ENCODE peak calls at places on chromosomes 6 and 20, in five cellular contexts. Z is CD8-positive, alpha-beta T cell; F is kidney; I is fibroblast of lung; J is heart left ventricle. G is an unnamed sample. For H3K4me1, the result is how much of the 10 kb centered on the place peaks cover.

GRCh38 chr6:77837034-77837784 is 184.4 kb downstream of the MEI4 start:
- DNase-seq in Z (no peak), F (no peak), I (no peak), J (no peak), G (no peak)

GRCh38 chr6:170140129-170140528 is 150.7 kb downstream of the DLL1 start:
- DNase-seq in Z (no peak), F (no peak), I (no peak), J (no peak), G (no peak)

GRCh38 chr6:13462380-13463326 is 24.7 kb downstream of the GFOD1 start:
- DNase-seq in Z (no peak), F (no peak), I (peak), J (no peak), G (no peak)

GRCh38 chr6:45548657-45549515 is 171.2 kb upstream of the SUPT3H start:
- DNase-seq in Z (no peak), F (no peak), I (no peak), J (no peak), G (no peak)

GRCh38 chr6:312704-313485 is 20.6 kb downstream of the DUSP22 start:
- DNase-seq in Z (no peak), F (no peak), I (no peak), J (no peak), G (no peak)

GRCh38 chr20:17678295-17678694 is 3.7 kb downstream of the RRBP1 start:
- DNase-seq in Z (no peak), F (no peak), I (no peak), J (no peak), G (no peak)

GRCh38 chr20:38034108-38034649 is 633 bp downstream of the RPRD1B start:
- DNase-seq in Z (no peak), F (no peak), I (peak), J (no peak), G (no peak)

GRCh38 chr6:56312049-56312448 is 64.7 kb upstream of the COL21A1 start:
- DNase-seq in Z (no peak), F (no peak), I (no peak), J (no peak), G (no peak)

GRCh38 chr6:151015320-151015719 is 149.8 kb downstream of the MTHFD1L start:
- DNase-seq in Z (no peak), F (no peak), I (no peak), J (no peak), G (no peak)

GRCh38 chr20:31894980-31895675 is 24.7 kb downstream of the TTLL9 start:
- DNase-seq in Z (no peak), F (no peak), I (peak), J (peak), G (peak)

GRCh38 chr6:117389227-117390057 is 36.3 kb downstream of the ROS1 start:
- DNase-seq in Z (no peak), F (no peak), I (no peak), J (no peak), G (no peak)

GRCh38 chr6:37602360-37602759 is 95.3 kb downstream of the MDGA1 start:
- DNase-seq in Z (no peak), F (no peak), I (peak), J (no peak), G (no peak)

GRCh38 chr6:125201961-125202729 is 48.6 kb downstream of the TPD52L1 start:
- DNase-seq in Z (no peak), F (no peak), I (peak), J (no peak), G (peak)

GRCh38 chr6:159594750-159595117 is 98.3 kb downstream of the SOD2 start:
- DNase-seq in Z (no peak), F (no peak), I (peak), J (no peak), G (no peak)

GRCh38 chr6:27834384-27834783 is 77.8 kb downstream of the OR2B2 start:
- DNase-seq in Z (no peak), F (no peak), I (no peak), J (no peak), G (no peak)

GRCh38 chr6:28606424-28607391 is 81.0 kb downstream of the GPX5 start:
- DNase-seq in Z (peak), F (no peak), I (peak), J (no peak), G (no peak)

GRCh38 chr20:41080866-41081265 is 52.2 kb downstream of the TOP1 start:
- DNase-seq in Z (no peak), F (no peak), I (peak), J (no peak), G (no peak)

DNA sequence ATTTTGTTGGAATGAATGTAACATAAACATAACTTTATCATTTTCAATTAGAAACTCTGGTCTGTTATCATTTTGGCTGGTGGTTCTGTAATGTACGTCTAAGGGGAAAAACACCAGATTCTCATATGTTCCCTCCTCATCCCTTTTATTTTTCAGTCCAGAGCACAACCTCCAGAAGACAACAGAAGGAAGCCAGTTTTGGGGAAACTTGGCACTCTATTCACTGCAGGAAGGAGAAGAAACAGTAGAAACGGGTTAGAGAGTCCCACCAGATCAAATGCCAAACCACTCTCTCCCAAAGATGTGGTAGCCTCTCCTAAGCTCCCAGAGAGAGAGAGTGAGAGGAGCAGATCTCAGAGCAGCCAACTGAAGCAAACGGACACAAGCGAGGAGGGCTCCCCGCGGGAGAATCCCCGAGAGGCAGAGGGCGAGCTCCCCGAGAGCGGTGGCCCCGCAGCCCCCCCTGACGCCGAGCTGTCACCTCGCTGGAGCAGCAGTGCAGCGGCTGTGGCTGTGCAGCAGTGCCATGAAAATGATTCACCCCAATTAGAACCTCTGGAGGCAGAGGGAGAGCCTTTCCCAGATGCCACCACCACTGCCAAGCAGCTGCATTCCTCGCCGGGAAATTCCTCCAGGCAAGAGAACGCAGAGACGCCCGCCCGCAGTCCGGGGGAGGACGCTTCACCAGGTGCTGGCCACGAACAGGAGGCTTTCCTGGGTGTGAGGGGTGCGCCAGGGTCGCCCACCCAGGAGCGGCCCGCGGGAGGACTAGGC is 117.8 kb downstream of the RTN4IP1 start:
- DNase-seq in Z (peak), F (no peak), I (peak), J (no peak), G (peak)
- H3K4me1 ChIP-seq in Z (half or more), F (under half), I (under half), J (under half), G (half or more)

DNA sequence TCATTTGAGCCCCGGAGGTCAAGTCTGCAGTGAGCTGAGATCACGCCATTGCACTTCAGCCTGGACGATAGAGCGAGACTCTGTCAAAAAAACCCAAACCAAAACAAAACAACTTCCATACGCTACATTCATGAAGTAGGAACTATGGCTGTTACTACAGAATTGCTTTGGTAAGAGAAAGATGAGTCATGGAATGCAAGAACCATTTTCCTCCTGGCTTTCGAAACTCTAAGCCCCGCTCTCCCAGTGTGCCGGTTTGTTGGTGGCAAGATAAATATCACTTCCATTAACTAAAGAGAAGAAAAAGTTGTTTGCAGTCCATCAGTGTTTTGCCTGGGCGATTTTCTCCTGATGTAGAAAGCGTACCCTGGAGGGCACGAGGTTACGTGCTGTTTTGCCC is 61.3 kb downstream of the ZDHHC14 start:
- DNase-seq in Z (no peak), F (no peak), I (peak), J (no peak), G (no peak)
- TF ChIP-seq CTCF in Z (no peak), F (no peak), I (no peak), J (no peak), G (no peak)

GRCh38 chr6:108840919-108841318 is 7.3 kb upstream of the ARMC2 start:
- DNase-seq in Z (no peak), F (no peak), I (no peak), J (no peak), G (no peak)
- H3K4me1 ChIP-seq in Z (under half), F (under half), I (under half), J (under half), G (under half)

DNA sequence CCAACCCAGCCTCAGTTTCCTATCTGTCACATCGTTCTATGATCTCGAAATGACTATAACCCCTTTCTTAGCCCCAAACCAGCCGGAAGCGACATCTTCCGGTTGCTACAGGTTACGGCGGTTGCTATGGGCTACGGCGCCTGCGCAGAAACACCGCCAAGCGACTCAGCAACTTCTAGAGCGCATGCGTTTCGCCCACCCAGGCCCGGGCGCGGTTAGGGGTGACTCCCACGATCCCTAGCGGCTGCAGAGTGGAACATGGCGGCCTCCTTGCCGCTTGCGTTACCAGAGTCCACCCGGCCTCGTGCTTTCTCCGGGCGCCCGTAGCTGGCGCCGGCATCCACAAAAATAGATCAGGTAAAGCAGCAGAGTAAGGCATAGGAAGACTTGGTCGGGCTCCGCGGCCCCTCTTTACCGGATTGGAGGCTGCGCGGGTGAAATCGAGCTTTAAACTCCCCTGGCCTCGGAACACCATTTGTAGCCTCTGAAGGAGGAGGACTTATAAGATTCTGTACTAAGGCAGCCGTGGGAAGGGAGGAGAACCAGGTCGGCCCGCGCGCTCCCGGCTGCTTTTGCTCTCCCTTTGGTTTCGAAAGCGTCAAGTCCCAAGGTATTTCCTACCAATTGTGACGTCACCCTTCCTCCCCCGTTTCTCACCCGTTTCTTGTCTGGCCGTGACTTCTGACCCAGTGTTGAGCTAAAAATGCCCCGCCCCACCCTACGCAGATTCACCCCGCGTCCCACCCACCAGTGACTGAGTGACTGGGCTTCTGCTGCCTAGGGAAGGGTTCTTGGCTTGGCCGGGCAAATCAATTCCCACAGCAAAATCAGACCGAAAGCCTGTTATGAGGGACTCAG is 3.5 kb downstream of the SDCBP2 start:
- DNase-seq in Z (peak), F (peak), I (peak), J (peak), G (peak)
- TF ChIP-seq CTCF in Z (no peak), F (no peak), I (peak), J (peak), G (peak)

GRCh38 chr6:16743661-16744210 is 17.5 kb downstream of the ATXN1 start:
- DNase-seq in Z (no peak), F (no peak), I (no peak), J (no peak), G (peak)
- H3K4me1 ChIP-seq in Z (under half), F (under half), I (under half), J (under half), G (half or more)

GRCh38 chr6:63805808-63806572 is 170.4 kb downstream of the PHF3 start:
- DNase-seq in Z (no peak), F (no peak), I (peak), J (no peak), G (no peak)
- TF ChIP-seq CTCF in Z (no peak), F (no peak), I (no peak), J (no peak), G (no peak)

DNA sequence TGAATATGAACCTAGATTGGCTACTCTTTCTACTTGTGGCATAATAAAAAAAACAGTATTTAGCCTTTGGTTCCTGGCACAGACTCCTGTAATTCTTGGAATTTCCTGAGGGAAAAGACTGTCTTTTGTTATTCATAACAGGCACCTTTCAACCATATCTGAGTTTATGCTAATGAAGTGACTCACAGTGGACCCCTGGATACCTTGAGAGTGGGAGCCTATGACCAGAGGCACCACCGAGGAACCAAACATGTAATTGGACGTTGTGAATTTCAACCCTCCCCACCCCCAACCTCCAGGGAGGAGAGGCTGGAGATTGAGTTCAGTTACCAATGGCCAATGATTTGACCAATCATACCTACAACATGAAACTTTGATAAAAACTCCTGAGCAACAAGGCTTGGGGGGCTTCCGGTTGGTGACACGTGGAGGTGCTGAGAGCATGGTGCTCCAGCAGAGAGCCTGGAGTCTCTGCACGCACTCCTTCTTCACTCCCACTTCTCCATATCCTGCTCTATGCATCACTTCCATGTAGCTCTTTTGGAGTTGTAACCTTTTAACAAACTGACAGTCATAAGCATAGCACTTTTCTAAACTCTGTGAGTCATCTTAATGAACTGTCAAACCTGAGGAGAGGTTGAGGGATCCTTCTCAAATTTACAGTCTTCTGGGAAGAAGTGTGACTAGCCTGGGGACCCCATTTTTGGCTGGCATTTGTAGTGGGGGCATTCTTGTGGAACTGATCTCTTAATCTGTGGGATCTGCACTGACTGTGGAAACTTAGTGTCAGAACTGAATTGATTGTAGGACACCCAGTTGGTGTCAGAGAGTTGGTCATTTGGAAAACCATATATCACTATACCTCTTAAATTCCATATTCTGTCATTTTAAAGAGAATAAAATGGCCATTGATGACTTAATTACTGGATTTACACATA is 48.6 kb downstream of the LAMA4 start:
- DNase-seq in Z (no peak), F (no peak), I (peak), J (no peak), G (no peak)
- H3K4me1 ChIP-seq in Z (under half), F (under half), I (under half), J (under half), G (under half)

DNA sequence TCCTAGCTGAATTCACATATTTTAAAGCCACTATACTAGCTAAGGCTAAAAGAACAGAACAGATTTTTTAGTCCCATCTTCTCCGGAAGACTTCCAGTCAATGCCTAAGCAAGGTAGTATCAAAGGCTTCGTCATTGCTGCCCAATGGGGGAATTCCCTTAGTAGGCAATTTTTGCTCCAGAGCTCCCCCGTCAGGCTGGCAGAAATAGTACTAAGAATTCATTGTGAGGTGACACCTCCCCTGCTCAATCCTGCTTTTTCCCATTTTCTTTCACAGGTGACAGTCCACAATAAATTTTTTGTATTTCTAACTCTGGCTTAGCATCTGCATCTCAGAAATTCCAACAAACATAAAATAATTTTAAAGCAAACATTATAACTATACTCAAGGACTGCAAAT is 52.8 kb upstream of the SRSF6 start:
- DNase-seq in Z (no peak), F (no peak), I (no peak), J (no peak), G (no peak)
- TF ChIP-seq CTCF in Z (no peak), F (no peak), I (peak), J (no peak), G (peak)

DNA sequence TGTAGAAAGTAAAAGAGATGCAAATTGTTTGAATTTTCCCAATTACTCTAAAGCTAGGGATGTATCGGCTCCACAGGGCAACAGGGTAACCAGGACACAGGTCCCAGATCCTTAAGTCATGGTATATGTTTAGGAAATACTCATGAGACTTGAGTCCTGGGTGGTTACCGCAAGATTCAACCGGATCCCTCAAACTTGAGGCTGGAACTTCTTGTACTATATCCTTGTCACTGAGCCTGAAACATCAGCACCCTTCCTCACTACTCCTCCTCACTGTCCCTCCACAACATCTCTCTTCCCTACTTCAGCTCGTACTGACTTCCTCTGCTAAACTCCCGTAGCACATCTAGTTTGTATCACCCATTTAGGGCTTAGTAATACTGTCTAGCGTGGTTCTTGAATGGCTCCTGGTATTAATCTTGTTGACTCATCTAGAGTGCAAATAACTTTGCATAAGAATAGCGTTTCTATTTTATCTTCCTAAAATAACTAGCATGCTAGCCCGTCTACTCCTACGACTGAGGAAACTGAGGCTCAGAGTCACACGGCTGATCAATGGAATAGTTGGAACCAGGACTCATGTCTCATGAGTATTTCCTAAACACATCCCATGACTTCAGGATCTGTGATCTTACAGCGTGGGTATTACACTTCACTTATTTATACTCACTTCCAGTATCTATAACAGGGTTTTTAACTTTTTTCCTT is 72.1 kb downstream of the FILIP1 start:
- DNase-seq in Z (no peak), F (no peak), I (no peak), J (no peak), G (no peak)
- H3K4me1 ChIP-seq in Z (under half), F (under half), I (under half), J (half or more), G (under half)

G was measured in lower lobe of right lung.